ENCODE peak calls at places on chromosomes 7 and 10, in four cellular contexts. F is pancreas, O is IMR-90, S is SJSA1. T is an unnamed sample.

GRCh38 chr10:46556515-46557318 is at the start of gene GPRIN2:
- DNase-seq in S (peak; percentile 57), O (no peak), F (peak; percentile 73), T (peak; percentile 74)

GRCh38 chr10:123398756-123399155 is 244.6 kb downstream of the BUB3 start:
- DNase-seq in O (no peak), F (no peak), S (no peak), T (no peak)

GRCh38 chr10:11256896-11257295 is 239.2 kb downstream of the CELF2 start:
- DNase-seq in O (no peak), F (no peak), S (no peak), T (no peak)

GRCh38 chr7:54109501-54109900 is 432.7 kb upstream of the VSTM2A start:
- DNase-seq in S (no peak), O (no peak), F (no peak), T (no peak)

GRCh38 chr10:63630928-63631685 is 109.9 kb downstream of the REEP3 start:
- DNase-seq in S (no peak), O (peak; percentile 90), F (no peak), T (no peak)

GRCh38 chr10:30176182-30176581 is 116.8 kb upstream of the JCAD start:
- DNase-seq in O (peak; percentile 83), S (no peak), F (no peak), T (no peak)

GRCh38 chr10:69576334-69577011 is 3.3 kb upstream of the NEUROG3 start:
- DNase-seq in F (no peak), O (no peak), S (no peak), T (no peak)

GRCh38 chr7:27925573-27926201 is 185.7 kb downstream of the TAX1BP1 start:
- DNase-seq in O (no peak), S (no peak), F (no peak), T (no peak)

GRCh38 chr10:113076949-113077348 is 126.9 kb downstream of the TCF7L2 start:
- DNase-seq in S (no peak), F (no peak), O (no peak), T (no peak)
- H3K4me1 ChIP-seq in S (peaks cover 32% of the 10 kb centered on the region), F (no peaks in the 10 kb centered on the region), O (peaks cover 7% of the 10 kb centered on the region), T (peaks cover 10% of the 10 kb centered on the region)

DNA sequence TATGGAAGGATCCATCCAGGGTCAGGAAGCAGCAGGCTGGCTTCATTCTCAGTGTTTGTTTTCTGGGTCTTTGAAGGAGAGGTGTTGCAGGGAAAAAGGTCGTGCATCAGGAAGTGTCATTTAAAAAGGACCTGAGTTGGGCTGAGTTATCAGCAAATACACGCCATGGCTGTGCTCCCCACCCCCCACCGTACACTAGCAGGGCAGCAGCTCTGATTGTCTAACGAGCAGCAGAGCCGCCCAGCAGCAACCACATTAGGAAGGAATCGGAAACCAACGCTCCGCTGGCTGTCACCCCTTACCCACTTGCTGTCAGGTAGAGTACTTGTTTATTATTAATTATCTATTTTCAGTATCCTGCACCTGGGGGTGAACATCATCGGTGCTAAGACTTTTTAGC is 63.1 kb upstream of the STEAP1B start:
- DNase-seq in O (peak; percentile 7), F (no peak), S (no peak), T (no peak)
- H3K4me3 ChIP-seq in O (no peak overlapping the region), F (no peak overlapping the region), S (no peak overlapping the region), T (no peak overlapping the region)

DNA sequence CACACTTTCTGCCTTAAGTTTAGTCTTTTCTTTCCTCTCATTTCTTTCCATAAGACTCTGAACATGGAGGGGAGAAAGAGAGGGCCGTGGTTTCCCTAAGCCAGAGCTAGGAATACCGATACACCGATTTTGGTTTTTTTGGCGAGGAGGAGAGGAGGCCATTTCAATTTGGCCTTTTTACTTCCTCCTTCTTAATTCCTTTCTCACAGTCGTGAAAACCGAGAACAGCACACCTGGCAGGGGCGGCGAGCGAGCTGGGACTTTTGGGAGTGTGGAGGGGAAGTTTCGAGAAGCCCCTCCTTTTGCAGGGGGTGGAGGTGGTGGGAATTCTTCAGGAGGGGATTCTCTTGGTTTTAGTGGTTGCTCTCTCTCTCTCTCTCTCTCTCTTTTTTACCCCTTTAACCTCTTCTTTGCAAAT is 6.2 kb downstream of the GATA3 start:
- DNase-seq in F (no peak), O (no peak), S (no peak), T (no peak)
- H3K27ac ChIP-seq in F (no peak overlapping the region), O (no peak overlapping the region), S (no peak overlapping the region), T (no peak overlapping the region)

GRCh38 chr10:96456296-96456840 is 57.4 kb downstream of the TLL2 start:
- DNase-seq in O (no peak), S (no peak), F (no peak), T (no peak)
- H3K4me1 ChIP-seq in O (no peaks in the 10 kb centered on the region), S (no peaks in the 10 kb centered on the region), F (no peaks in the 10 kb centered on the region), T (peaks cover 7% of the 10 kb centered on the region)

GRCh38 chr7:117478796-117479479 is 887 bp upstream of the CFTR start:
- DNase-seq in F (no peak), S (no peak), O (no peak), T (no peak)

GRCh38 chr7:117480978-117481377 is 1.2 kb downstream of the CFTR start:
- DNase-seq in F (no peak), S (no peak), O (no peak), T (no peak)

GRCh38 chr7:117484988-117485655 is 5.3 kb downstream of the CFTR start:
- DNase-seq in S (no peak), F (no peak), O (no peak), T (no peak)

GRCh38 chr7:117479480-117480224 is at the start of gene CFTR:
- DNase-seq in O (no peak), S (no peak), F (peak; percentile 71), T (peak; percentile 37)
- H3K4me3 ChIP-seq in O (peak within 1 kb of the TSS; percentile 51), S (no peak within 1 kb of the TSS), F (peak within 1 kb of the TSS; percentile 22), T (peak within 1 kb of the TSS; percentile 50)

GRCh38 chr7:135334830-135335543 is 101.3 kb downstream of the STRA8 start:
- DNase-seq in O (no peak), F (no peak), S (peak; percentile 28), T (peak; percentile 21)

GRCh38 chr7:135330088-135330487 is 96.5 kb downstream of the STRA8 start:
- DNase-seq in S (no peak), F (no peak), O (no peak), T (no peak)

GRCh38 chr7:135333946-135334345 is 100.3 kb downstream of the STRA8 start:
- DNase-seq in O (no peak), F (no peak), S (no peak), T (no peak)

GRCh38 chr7:135335628-135336139 is 102.0 kb downstream of the STRA8 start:
- DNase-seq in F (peak; percentile 74), O (peak; percentile 28), S (peak; percentile 60), T (peak; percentile 72)

DNA sequence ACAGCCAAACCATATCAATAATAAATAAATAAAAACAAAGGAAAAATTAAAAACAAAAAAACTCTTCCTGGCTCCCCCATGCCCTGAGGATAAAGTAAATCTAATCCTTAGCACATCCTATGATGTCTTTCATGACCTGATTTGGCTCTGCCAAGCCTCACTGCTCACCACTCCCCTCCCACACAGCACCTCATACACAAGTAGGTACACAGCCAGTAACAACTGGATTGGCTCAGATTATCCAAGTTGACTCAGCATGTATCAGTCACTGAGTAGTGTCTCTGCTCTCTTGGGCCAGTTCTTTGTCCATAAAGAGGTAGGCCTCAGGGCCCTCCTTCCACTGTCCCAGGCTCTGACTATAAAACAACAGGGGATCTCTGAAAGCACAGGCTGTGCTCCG is 99.6 kb downstream of the STRA8 start:
- DNase-seq in S (no peak), F (no peak), O (peak; percentile 8), T (peak; percentile 7)
- H3K27ac ChIP-seq in S (no peak overlapping the region), F (no peak overlapping the region), O (no peak overlapping the region), T (no peak overlapping the region)